ENCODE peak calls at places on chromosomes 1 and 21, in five cellular contexts. Y, Z, M, X and V are unnamed samples.

GRCh38 chr1:33007190-33008050 is 29.3 kb downstream of the AK2 start:
- DNase-seq in X (peak), Z (peak), Y (peak), M (peak), V (peak)

GRCh38 chr1:161088587-161089110 is 709 bp downstream of the NECTIN4 start:
- DNase-seq in Y (no peak), Z (no peak), M (no peak), X (no peak), V (no peak)

GRCh38 chr1:61606448-61607312 is 118.3 kb downstream of the TM2D1 start:
- DNase-seq in X (no peak), Y (peak), Z (peak), M (no peak), V (no peak)

GRCh38 chr1:157504646-157505045 is 47.7 kb downstream of the FCRL5 start:
- DNase-seq in M (no peak), Z (no peak), X (no peak), Y (no peak), V (no peak)

GRCh38 chr1:158248122-158248521 is 6.1 kb upstream of the CD1A start:
- DNase-seq in Z (no peak), Y (no peak), X (peak), M (no peak), V (no peak)

GRCh38 chr1:25523512-25523911 is 19.9 kb upstream of the LDLRAP1 start:
- DNase-seq in Z (no peak), M (peak), Y (no peak), X (no peak), V (no peak)

GRCh38 chr21:33357177-33357576 is 32.4 kb downstream of the IFNAR1 start:
- DNase-seq in Y (no peak), Z (no peak), M (no peak), X (no peak), V (no peak)

GRCh38 chr1:238488406-238488805 is 597.7 kb upstream of the ZP4 start:
- DNase-seq in M (no peak), Z (no peak), Y (no peak), X (no peak), V (no peak)

GRCh38 chr1:236287356-236287755 is 5.6 kb upstream of the ERO1B start:
- DNase-seq in Z (no peak), Y (no peak), X (no peak), M (no peak), V (no peak)